ENCODE peak calls at places on chromosome 19, in four cellular contexts. T, Q, H and R are unnamed samples.

GRCh38 chr19:48481191-48481500 is 12.0 kb downstream of the CYTH2 start:
- DNase-seq in T (no peak), Q (no peak), H (no peak), R (no peak)

GRCh38 chr19:34276614-34277013 is 22.3 kb downstream of the GARRE1 start:
- DNase-seq in T (no peak), Q (no peak), H (no peak), R (no peak)

GRCh38 chr19:495440-496332 is 600 bp upstream of the MADCAM1 start:
- DNase-seq in T (peak; percentile 43), Q (no peak), H (peak; percentile 20), R (peak; percentile 95)

GRCh38 chr19:5343848-5344247 is 3.2 kb upstream of the PTPRS start:
- DNase-seq in T (no peak), Q (no peak), H (peak; percentile 17), R (peak; percentile 55)

GRCh38 chr19:48683349-48683748 is 10.5 kb upstream of the NTN5 start:
- DNase-seq in T (no peak), Q (no peak), H (peak; percentile 59), R (peak; percentile 76)

GRCh38 chr19:5308471-5309437 is 31.9 kb downstream of the PTPRS start:
- DNase-seq in T (peak; percentile 38), Q (peak; percentile 89), H (peak; percentile 95), R (peak; percentile 97)

GRCh38 chr19:47112166-47112663 is 1.4 kb downstream of the ZC3H4 start:
- DNase-seq in T (peak; percentile 90), Q (peak; percentile 50), H (peak; percentile 88), R (peak; percentile 83)

GRCh38 chr19:50478901-50479715 is 2.5 kb upstream of the GARIN5A start:
- DNase-seq in T (no peak), Q (no peak), H (peak; percentile 29), R (peak; percentile 97)

GRCh38 chr19:44608391-44608821 is 5.0 kb upstream of the IGSF23 start:
- DNase-seq in T (peak; percentile 45), Q (no peak), H (peak; percentile 50), R (no peak)

DNA sequence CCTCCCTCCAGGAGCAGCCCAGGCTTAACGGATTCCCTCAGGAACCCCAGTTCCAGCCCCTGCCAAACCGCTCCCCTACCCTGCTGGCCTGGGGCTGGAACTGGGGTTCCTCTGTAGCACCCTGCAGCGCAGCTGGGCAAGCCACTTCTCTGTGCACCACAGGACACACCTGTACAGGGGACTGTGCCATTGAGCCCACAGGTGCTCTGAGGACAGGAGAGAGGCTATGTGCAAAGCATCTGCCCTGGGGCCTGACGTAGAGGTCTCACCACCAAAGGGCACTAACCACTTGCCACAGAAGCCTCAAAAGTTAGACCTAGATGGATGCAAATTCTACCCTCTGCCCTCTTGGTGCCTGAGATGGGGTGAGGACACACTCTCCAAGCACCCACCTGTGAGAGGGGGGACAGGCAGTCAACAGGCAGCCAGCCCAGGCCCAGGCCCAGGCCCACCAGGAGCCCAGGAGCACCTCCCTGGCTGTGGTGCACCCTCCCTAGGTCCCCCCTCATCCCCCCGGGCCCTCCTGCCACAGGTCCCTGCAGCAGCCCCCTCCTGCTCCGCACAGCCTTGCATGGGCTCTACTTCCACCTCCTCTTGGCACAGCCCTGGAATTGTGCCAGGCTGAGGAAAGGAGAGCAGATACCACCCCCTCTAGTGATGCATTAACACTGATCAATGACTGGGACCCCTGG is 27.6 kb upstream of the SLC35E1 start:
- DNase-seq in T (no peak), Q (no peak), H (no peak), R (peak; percentile 47)
- H3K79me2 ChIP-seq in T (peaks cover 98% of the 10 kb centered on the region), Q (peaks cover 97% of the 10 kb centered on the region), H (peaks cover 84% of the 10 kb centered on the region), R (peaks cover 100% of the 10 kb centered on the region)

GRCh38 chr19:3671680-3672574 is 28.3 kb downstream of the PIP5K1C start:
- DNase-seq in T (no peak), Q (no peak), H (peak; percentile 25), R (peak; percentile 90)
- TF ChIP-seq CTCF in T (no peak), Q (no peak), H (no peak), R (no peak)

DNA sequence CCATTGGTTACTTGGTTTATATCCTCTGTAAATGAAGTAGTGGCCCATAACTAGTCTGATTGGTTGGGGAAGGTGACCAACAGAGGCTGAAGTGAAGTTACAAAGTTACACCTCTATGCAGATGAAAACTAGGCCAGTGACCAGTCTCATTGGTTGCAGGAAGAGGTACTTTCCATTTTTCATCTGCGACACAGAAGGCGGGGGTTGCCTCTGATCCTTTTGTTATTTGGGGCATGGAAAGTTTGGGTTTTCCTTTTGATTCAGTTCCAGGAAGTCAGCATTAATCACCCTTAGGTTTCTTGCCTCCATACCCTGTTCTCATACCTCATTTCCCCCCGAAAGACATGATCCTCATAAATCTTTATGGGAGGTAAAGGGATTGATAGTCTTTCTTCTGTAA is 20.2 kb downstream of the ZNF544 start:
- DNase-seq in T (no peak), Q (no peak), H (no peak), R (no peak)
- H3K9me3 ChIP-seq in T (peaks cover 84% of the 10 kb centered on the region), Q (peaks cover 39% of the 10 kb centered on the region), H (peaks cover 4% of the 10 kb centered on the region), R (peaks cover 23% of the 10 kb centered on the region)

GRCh38 chr19:11187409-11187808 is 9.9 kb downstream of the KANK2 start:
- DNase-seq in T (no peak), Q (no peak), H (no peak), R (peak; percentile 62)
- H3K79me2 ChIP-seq in T (peaks cover 42% of the 10 kb centered on the region), Q (no peaks in the 10 kb centered on the region), H (peaks cover 59% of the 10 kb centered on the region), R (peaks cover 81% of the 10 kb centered on the region)

GRCh38 chr19:27972291-27973040 is 1240.5 kb downstream of the UQCRFS1 start:
- DNase-seq in T (peak; percentile 52), Q (no peak), H (no peak), R (no peak)
- TF ChIP-seq CTCF in T (no peak), Q (no peak), H (no peak), R (no peak)

GRCh38 chr19:57606931-57607330 is 7.1 kb upstream of the ZNF134 start:
- DNase-seq in T (no peak), Q (no peak), H (no peak), R (no peak)

GRCh38 chr19:57613941-57614743 is at the start of gene ZNF134:
- DNase-seq in T (peak; percentile 95), Q (peak; percentile 55), H (peak; percentile 89), R (peak; percentile 98)

GRCh38 chr19:57615346-57615745 is 1.3 kb downstream of the ZNF134 start:
- DNase-seq in T (no peak), Q (no peak), H (no peak), R (no peak)

DNA sequence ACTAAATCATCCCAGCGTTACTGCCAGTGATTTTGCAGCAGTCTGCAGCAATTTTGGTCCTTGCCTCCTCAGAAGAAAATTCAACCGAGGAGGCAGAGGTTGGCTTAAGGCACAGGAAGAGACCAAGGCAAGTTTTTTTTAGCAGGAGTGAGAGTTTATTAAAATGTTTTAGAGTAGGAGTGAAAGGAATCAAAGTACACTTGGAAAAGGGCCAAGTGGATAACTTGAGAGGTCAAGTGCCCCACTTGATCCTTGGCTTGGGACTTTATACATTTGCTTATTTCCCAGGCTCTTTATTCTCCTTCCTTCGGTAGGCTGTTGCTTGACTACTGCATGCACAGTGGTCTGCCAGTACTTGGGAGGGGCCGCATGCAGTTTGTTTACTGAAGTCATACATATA is 2.9 kb upstream of the ZNF134 start:
- DNase-seq in T (no peak), Q (no peak), H (no peak), R (no peak)
- H3K9me3 ChIP-seq in T (peaks cover 2% of the 10 kb centered on the region), Q (peaks cover 11% of the 10 kb centered on the region), H (peaks cover 8% of the 10 kb centered on the region), R (peaks cover 23% of the 10 kb centered on the region)